ENCODE peak calls at places on chromosome 13, in ten cellular contexts. N is fibroblast of lung; F is breast epithelium; X is heart left ventricle; P is SK-N-SH; L is GM06990; I is CD8-positive, alpha-beta T cell; Q is neural progenitor cell; H is AG09309; Y is suprapubic skin. J is an unnamed sample.

GRCh38 chr13:64154514-64154913 is 2738.9 kb upstream of the PCDH20 start:
- DNase-seq in N (peak), F (no peak), X (no peak), P (peak), L (no peak), I (no peak), Q (no peak), H (peak), Y (no peak), J (peak)

GRCh38 chr13:88235441-88235840 is 564.3 kb downstream of the SLITRK5 start:
- DNase-seq in N (no peak), F (no peak), X (no peak), P (no peak), L (no peak), I (no peak), Q (no peak), H (no peak), Y (no peak), J (no peak)

GRCh38 chr13:59391696-59392095 is 772.0 kb downstream of the DIAPH3 start:
- DNase-seq in N (peak), F (no peak), X (peak), P (peak), L (peak), I (peak), Q (peak), H (peak), Y (no peak), J (peak)

GRCh38 chr13:62702502-62702901 is 1286.9 kb upstream of the PCDH20 start:
- DNase-seq in N (no peak), F (no peak), X (no peak), P (peak), L (no peak), I (no peak), Q (no peak), H (no peak), Y (no peak), J (no peak)

GRCh38 chr13:30803791-30804190 is 68.4 kb downstream of the ALOX5AP start:
- DNase-seq in N (no peak), F (no peak), X (no peak), P (no peak), L (no peak), I (no peak), Q (no peak), H (no peak), Y (no peak), J (no peak)

GRCh38 chr13:113537205-113537604 is 46.7 kb upstream of the DCUN1D2 start:
- DNase-seq in N (no peak), F (peak), X (no peak), P (no peak), L (no peak), I (no peak), Q (no peak), H (no peak), Y (no peak), J (no peak)

GRCh38 chr13:85314686-85315085 is 484.5 kb downstream of the SLITRK6 start:
- DNase-seq in N (no peak), F (no peak), X (no peak), P (no peak), L (no peak), I (no peak), Q (peak), H (no peak), Y (no peak), J (no peak)

GRCh38 chr13:27678306-27679040 is 56.8 kb downstream of the POLR1D start:
- DNase-seq in N (no peak), F (no peak), X (no peak), P (no peak), L (no peak), I (no peak), Q (no peak), H (no peak), Y (no peak), J (no peak)

GRCh38 chr13:32530841-32531253 is 7.7 kb downstream of the N4BP2L2 start:
- DNase-seq in N (peak), F (no peak), X (no peak), P (no peak), L (peak), I (no peak), Q (no peak), H (peak), Y (no peak), J (no peak)

GRCh38 chr13:94362411-94362909 is 117.0 kb downstream of the DCT start:
- DNase-seq in N (peak), F (no peak), X (peak), P (peak), L (no peak), I (peak), Q (peak), H (peak), Y (no peak), J (peak)

GRCh38 chr13:50714886-50715285 is 128.6 kb downstream of the DLEU7 start:
- DNase-seq in N (no peak), F (no peak), X (no peak), P (no peak), L (no peak), I (no peak), Q (no peak), H (no peak), Y (no peak), J (no peak)

GRCh38 chr13:98978280-98978679 is 416 bp upstream of the DOCK9 start:
- DNase-seq in N (peak), F (no peak), X (no peak), P (no peak), L (no peak), I (no peak), Q (no peak), H (no peak), Y (no peak), J (no peak)
- H3K4me3 ChIP-seq in N (peak), F (peak), X (peak), P (no peak), L (no peak), I (no peak), Q (no peak), H (peak), Y (peak), J (no peak)

GRCh38 chr13:39047560-39047959 is 9.3 kb downstream of the NHLRC3 start:
- DNase-seq in N (no peak), F (no peak), X (no peak), P (peak), L (no peak), I (no peak), Q (peak), H (no peak), Y (no peak), J (no peak)
- TF ChIP-seq CTCF in N (peak), F (no peak), X (no peak), P (peak), L (no peak), I (no peak), Q (peak), H (peak), Y (no peak), J (peak)

GRCh38 chr13:80082396-80083096 is 258.4 kb downstream of the SPRY2 start:
- DNase-seq in N (peak), F (no peak), X (no peak), P (no peak), L (no peak), I (no peak), Q (no peak), H (no peak), Y (no peak), J (no peak)

GRCh38 chr13:80086304-80086721 is 254.6 kb downstream of the SPRY2 start:
- DNase-seq in N (no peak), F (no peak), X (no peak), P (no peak), L (no peak), I (no peak), Q (no peak), H (no peak), Y (no peak), J (no peak)

GRCh38 chr13:80083516-80084085 is 257.3 kb downstream of the SPRY2 start:
- DNase-seq in N (no peak), F (no peak), X (no peak), P (no peak), L (no peak), I (no peak), Q (no peak), H (no peak), Y (no peak), J (no peak)

GRCh38 chr13:80084086-80084676 is 256.7 kb downstream of the SPRY2 start:
- DNase-seq in N (peak), F (no peak), X (no peak), P (no peak), L (no peak), I (no peak), Q (no peak), H (peak), Y (no peak), J (no peak)

DNA sequence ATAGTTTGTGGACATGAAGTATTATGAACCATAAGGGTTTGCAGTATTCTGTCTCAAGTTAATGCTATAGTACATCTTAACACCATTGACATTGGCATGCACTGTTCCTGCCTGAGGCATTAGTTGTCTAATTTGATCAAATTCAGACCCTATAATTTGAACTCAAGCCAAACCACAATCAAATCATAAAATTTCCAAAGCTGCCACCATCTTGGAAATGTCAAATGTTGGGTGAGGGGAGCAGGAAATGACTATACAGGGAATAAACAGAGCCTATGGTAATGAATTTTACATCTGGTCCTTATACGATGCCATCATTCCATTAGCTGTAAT is 257.9 kb downstream of the SPRY2 start:
- DNase-seq in N (no peak), F (no peak), X (no peak), P (no peak), L (no peak), I (no peak), Q (no peak), H (no peak), Y (no peak), J (no peak)
- H3K4me3 ChIP-seq in N (no peak), F (no peak), X (no peak), P (no peak), L (no peak), I (no peak), Q (no peak), H (no peak), Y (no peak), J (no peak)

GRCh38 chr13:77383097-77383496 is 56.2 kb upstream of the MYCBP2 start:
- DNase-seq in N (no peak), F (no peak), X (no peak), P (no peak), L (no peak), I (no peak), Q (no peak), H (no peak), Y (no peak), J (no peak)

GRCh38 chr13:77386880-77387606 is 60.1 kb upstream of the MYCBP2 start:
- DNase-seq in N (peak), F (no peak), X (no peak), P (no peak), L (peak), I (no peak), Q (no peak), H (peak), Y (no peak), J (peak)

GRCh38 chr13:77387607-77388200 is 60.8 kb upstream of the MYCBP2 start:
- DNase-seq in N (no peak), F (no peak), X (no peak), P (no peak), L (no peak), I (no peak), Q (no peak), H (no peak), Y (no peak), J (no peak)

GRCh38 chr13:77384999-77385398 is 58.1 kb upstream of the MYCBP2 start:
- DNase-seq in N (no peak), F (no peak), X (no peak), P (no peak), L (no peak), I (no peak), Q (no peak), H (no peak), Y (no peak), J (no peak)

GRCh38 chr13:77386046-77386445 is 59.2 kb upstream of the MYCBP2 start:
- DNase-seq in N (no peak), F (no peak), X (no peak), P (no peak), L (no peak), I (no peak), Q (no peak), H (no peak), Y (no peak), J (no peak)
- TF ChIP-seq CTCF in N (no peak), F (no peak), X (no peak), P (no peak), L (no peak), I (no peak), Q (no peak), H (no peak), Y (no peak), J (no peak)

GRCh38 chr13:77779461-77780272 is 82.2 kb downstream of the SLAIN1 start:
- DNase-seq in N (peak), F (no peak), X (no peak), P (peak), L (peak), I (no peak), Q (peak), H (peak), Y (no peak), J (peak)
- H3K4me3 ChIP-seq in N (no peak), F (no peak), X (no peak), P (no peak), L (no peak), I (no peak), Q (no peak), H (no peak), Y (no peak), J (no peak)

GRCh38 chr13:73339086-73339485 is 280.3 kb downstream of the KLF5 start:
- DNase-seq in N (no peak), F (no peak), X (no peak), P (no peak), L (no peak), I (no peak), Q (no peak), H (no peak), Y (no peak), J (no peak)
- TF ChIP-seq CTCF in N (no peak), F (no peak), X (no peak), P (no peak), L (no peak), I (no peak), Q (no peak), H (no peak), Y (no peak), J (no peak)

GRCh38 chr13:110258876-110259631 is 47.9 kb downstream of the COL4A1 start:
- DNase-seq in N (peak), F (no peak), X (peak), P (no peak), L (no peak), I (no peak), Q (no peak), H (no peak), Y (no peak), J (no peak)
- H3K4me3 ChIP-seq in N (peak), F (no peak), X (no peak), P (no peak), L (no peak), I (no peak), Q (no peak), H (no peak), Y (no peak), J (no peak)

DNA sequence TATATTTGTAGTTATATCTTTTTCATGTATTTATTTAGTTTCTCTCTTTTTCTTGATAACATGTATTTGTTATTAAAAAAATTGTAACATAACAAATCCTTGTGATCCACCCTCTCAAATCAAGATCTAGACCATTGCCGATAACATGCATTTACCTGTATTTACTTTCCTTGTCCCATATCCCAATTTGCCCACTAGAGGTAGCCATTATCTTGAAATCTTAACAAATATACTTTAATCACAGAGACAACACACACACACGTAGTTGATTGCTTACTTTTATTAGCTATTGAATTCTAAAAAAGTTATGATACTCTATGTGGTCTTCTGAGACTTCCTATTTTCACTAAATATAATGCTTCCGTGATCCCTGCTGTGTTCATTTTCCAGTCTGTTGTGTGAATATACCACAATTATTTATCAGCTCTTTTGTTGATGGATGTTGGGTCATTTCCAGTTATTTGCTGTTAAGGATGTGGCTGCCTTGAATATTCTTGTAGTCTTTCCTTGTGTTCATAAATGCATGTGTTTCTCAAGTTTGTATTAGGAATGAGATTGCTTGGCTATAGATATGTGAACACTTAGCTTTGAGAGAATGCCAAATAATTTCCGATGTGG is 31.3 kb upstream of the ZMYM2 start:
- DNase-seq in N (peak), F (no peak), X (no peak), P (no peak), L (no peak), I (no peak), Q (peak), H (peak), Y (no peak), J (peak)
- TF ChIP-seq CTCF in N (peak), F (peak), X (peak), P (peak), L (peak), I (peak), Q (peak), H (peak), Y (peak), J (peak)

DNA sequence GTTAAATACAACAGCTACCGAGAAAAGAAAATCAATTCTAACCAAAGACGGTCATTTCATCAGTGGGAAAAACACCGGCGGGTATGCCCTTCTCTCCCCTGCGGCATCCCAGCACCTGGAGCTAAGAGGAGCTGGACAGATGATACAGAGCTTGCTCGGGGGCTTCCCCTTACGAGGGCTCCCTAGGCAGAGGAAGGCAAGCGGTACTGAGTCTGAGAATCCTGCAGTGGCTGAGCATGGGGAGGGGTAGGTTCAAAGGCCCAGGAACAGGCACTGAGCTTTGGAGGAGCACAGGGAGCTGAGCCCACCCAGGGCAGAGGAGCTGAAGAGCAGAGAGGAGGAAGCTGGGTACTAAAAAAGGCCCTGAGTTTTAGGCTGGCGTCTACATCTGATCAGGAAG is 12.7 kb downstream of the STK24 start:
- DNase-seq in N (no peak), F (no peak), X (no peak), P (no peak), L (no peak), I (no peak), Q (no peak), H (no peak), Y (no peak), J (no peak)
- H3K4me3 ChIP-seq in N (no peak), F (no peak), X (no peak), P (no peak), L (no peak), I (peak), Q (no peak), H (no peak), Y (no peak), J (no peak)

J was measured in LNCaP clone FGC.